ENCODE peak calls at places on chromosomes 5 and 9, in seven cellular contexts. One of them, this sample, is unnamed.

GRCh38 chr9:131673531-131673930 is 66.3 kb downstream of the RAPGEF1 start:
- DNase-seq in SW480: no peak
- DNase-seq in activated CD8-positive, alpha-beta memory T cell treated with anti-CD3 and anti-CD28 coated beads for 4 hours: no peak
- DNase-seq in Caki2: no peak
- DNase-seq in WTC11: no peak
- DNase-seq in NCI-H524: no peak
- DNase-seq in globus pallidus: no peak
- DNase-seq in this sample: no peak

GRCh38 chr9:18564018-18564880 is 90.3 kb downstream of the ADAMTSL1 start:
- DNase-seq in SW480: no peak
- DNase-seq in Caki2: no peak
- DNase-seq in globus pallidus: no peak
- DNase-seq in NCI-H524: no peak
- DNase-seq in WTC11: no peak
- DNase-seq in activated CD8-positive, alpha-beta memory T cell treated with anti-CD3 and anti-CD28 coated beads for 4 hours: no peak
- DNase-seq in this sample: no peak

GRCh38 chr9:83130541-83130940 is 67.6 kb upstream of the RASEF start:
- DNase-seq in SW480: no peak
- DNase-seq in activated CD8-positive, alpha-beta memory T cell treated with anti-CD3 and anti-CD28 coated beads for 4 hours: no peak
- DNase-seq in globus pallidus: no peak
- DNase-seq in NCI-H524: no peak
- DNase-seq in WTC11: no peak
- DNase-seq in Caki2: peak
- DNase-seq in this sample: peak

GRCh38 chr5:15768936-15769335 is 269.0 kb downstream of the FBXL7 start:
- DNase-seq in NCI-H524: no peak
- DNase-seq in Caki2: no peak
- DNase-seq in globus pallidus: peak
- DNase-seq in activated CD8-positive, alpha-beta memory T cell treated with anti-CD3 and anti-CD28 coated beads for 4 hours: no peak
- DNase-seq in WTC11: no peak
- DNase-seq in SW480: no peak
- DNase-seq in this sample: no peak

GRCh38 chr9:108831496-108832178 is 24.1 kb downstream of the ACTL7B start:
- DNase-seq in SW480: no peak
- DNase-seq in WTC11: no peak
- DNase-seq in globus pallidus: no peak
- DNase-seq in Caki2: no peak
- DNase-seq in NCI-H524: no peak
- DNase-seq in activated CD8-positive, alpha-beta memory T cell treated with anti-CD3 and anti-CD28 coated beads for 4 hours: no peak
- DNase-seq in this sample: no peak

GRCh38 chr9:91750343-91750742 is 199.7 kb downstream of the ROR2 start:
- DNase-seq in activated CD8-positive, alpha-beta memory T cell treated with anti-CD3 and anti-CD28 coated beads for 4 hours: no peak
- DNase-seq in Caki2: no peak
- DNase-seq in WTC11: no peak
- DNase-seq in NCI-H524: peak
- DNase-seq in SW480: no peak
- DNase-seq in globus pallidus: peak
- DNase-seq in this sample: no peak

GRCh38 chr9:125655691-125656410 is 51.2 kb downstream of the MAPKAP1 start:
- DNase-seq in Caki2: no peak
- DNase-seq in NCI-H524: no peak
- DNase-seq in SW480: no peak
- DNase-seq in globus pallidus: no peak
- DNase-seq in WTC11: no peak
- DNase-seq in activated CD8-positive, alpha-beta memory T cell treated with anti-CD3 and anti-CD28 coated beads for 4 hours: no peak
- DNase-seq in this sample: no peak

GRCh38 chr9:97518909-97519307 is 17.4 kb downstream of the TMOD1 start:
- DNase-seq in NCI-H524: no peak
- DNase-seq in WTC11: no peak
- DNase-seq in globus pallidus: no peak
- DNase-seq in activated CD8-positive, alpha-beta memory T cell treated with anti-CD3 and anti-CD28 coated beads for 4 hours: no peak
- DNase-seq in Caki2: peak
- DNase-seq in SW480: peak
- DNase-seq in this sample: peak

GRCh38 chr9:107389617-107390071 is 99.9 kb downstream of the KLF4 start:
- DNase-seq in NCI-H524: no peak
- DNase-seq in globus pallidus: no peak
- DNase-seq in SW480: peak
- DNase-seq in WTC11: no peak
- DNase-seq in activated CD8-positive, alpha-beta memory T cell treated with anti-CD3 and anti-CD28 coated beads for 4 hours: no peak
- DNase-seq in Caki2: no peak
- DNase-seq in this sample: no peak

GRCh38 chr5:68200288-68200687 is 15.3 kb upstream of the PIK3R1 start:
- DNase-seq in WTC11: no peak
- DNase-seq in activated CD8-positive, alpha-beta memory T cell treated with anti-CD3 and anti-CD28 coated beads for 4 hours: no peak
- DNase-seq in globus pallidus: no peak
- DNase-seq in SW480: no peak
- DNase-seq in NCI-H524: no peak
- DNase-seq in Caki2: no peak
- DNase-seq in this sample: no peak

GRCh38 chr9:129676970-129677369 is 11.5 kb downstream of the PRRX2 start:
- DNase-seq in NCI-H524: peak
- DNase-seq in Caki2: no peak
- DNase-seq in WTC11: no peak
- DNase-seq in SW480: no peak
- DNase-seq in activated CD8-positive, alpha-beta memory T cell treated with anti-CD3 and anti-CD28 coated beads for 4 hours: no peak
- DNase-seq in globus pallidus: no peak
- DNase-seq in this sample: no peak

GRCh38 chr5:161580621-161581020 is 34.1 kb upstream of the GABRB2 start:
- DNase-seq in Caki2: no peak
- DNase-seq in SW480: no peak
- DNase-seq in NCI-H524: no peak
- DNase-seq in WTC11: no peak
- DNase-seq in globus pallidus: no peak
- DNase-seq in activated CD8-positive, alpha-beta memory T cell treated with anti-CD3 and anti-CD28 coated beads for 4 hours: no peak
- DNase-seq in this sample: no peak

GRCh38 chr9:4983541-4984165 is 1.4 kb upstream of the JAK2 start:
- DNase-seq in globus pallidus: no peak
- DNase-seq in NCI-H524: no peak
- DNase-seq in WTC11: no peak
- DNase-seq in Caki2: no peak
- DNase-seq in SW480: no peak
- DNase-seq in activated CD8-positive, alpha-beta memory T cell treated with anti-CD3 and anti-CD28 coated beads for 4 hours: no peak
- DNase-seq in this sample: no peak

GRCh38 chr5:160799160-160799559 is 52.9 kb downstream of the ATP10B start:
- DNase-seq in Caki2: no peak
- DNase-seq in WTC11: no peak
- DNase-seq in SW480: no peak
- DNase-seq in activated CD8-positive, alpha-beta memory T cell treated with anti-CD3 and anti-CD28 coated beads for 4 hours: no peak
- DNase-seq in NCI-H524: no peak
- DNase-seq in globus pallidus: no peak
- DNase-seq in this sample: no peak

GRCh38 chr5:19605846-19606407 is 382.1 kb downstream of the CDH18 start:
- DNase-seq in SW480: no peak
- DNase-seq in globus pallidus: no peak
- DNase-seq in Caki2: no peak
- DNase-seq in NCI-H524: no peak
- DNase-seq in activated CD8-positive, alpha-beta memory T cell treated with anti-CD3 and anti-CD28 coated beads for 4 hours: no peak
- DNase-seq in WTC11: no peak
- DNase-seq in this sample: no peak

GRCh38 chr9:107070591-107070990 is 207.6 kb downstream of the ZNF462 start:
- DNase-seq in NCI-H524: no peak
- DNase-seq in activated CD8-positive, alpha-beta memory T cell treated with anti-CD3 and anti-CD28 coated beads for 4 hours: no peak
- DNase-seq in globus pallidus: no peak
- DNase-seq in WTC11: no peak
- DNase-seq in Caki2: no peak
- DNase-seq in SW480: no peak
- DNase-seq in this sample: no peak

GRCh38 chr5:80269991-80270438 is 14.2 kb upstream of the SERINC5 start:
- DNase-seq in activated CD8-positive, alpha-beta memory T cell treated with anti-CD3 and anti-CD28 coated beads for 4 hours: no peak
- DNase-seq in Caki2: no peak
- DNase-seq in SW480: no peak
- DNase-seq in NCI-H524: no peak
- DNase-seq in WTC11: no peak
- DNase-seq in globus pallidus: no peak
- DNase-seq in this sample: no peak

GRCh38 chr5:73039082-73039481 is 81.3 kb upstream of the TMEM171 start:
- DNase-seq in WTC11: peak
- DNase-seq in globus pallidus: no peak
- DNase-seq in NCI-H524: no peak
- DNase-seq in activated CD8-positive, alpha-beta memory T cell treated with anti-CD3 and anti-CD28 coated beads for 4 hours: no peak
- DNase-seq in Caki2: no peak
- DNase-seq in SW480: no peak
- DNase-seq in this sample: no peak

GRCh38 chr9:32384364-32385134 is at the start of gene ACO1:
- DNase-seq in SW480: peak
- DNase-seq in activated CD8-positive, alpha-beta memory T cell treated with anti-CD3 and anti-CD28 coated beads for 4 hours: peak
- DNase-seq in Caki2: peak
- DNase-seq in NCI-H524: peak
- DNase-seq in WTC11: peak
- DNase-seq in globus pallidus: peak
- DNase-seq in this sample: peak

GRCh38 chr5:421287-421880 is 21.6 kb upstream of the EXOC3 start:
- DNase-seq in activated CD8-positive, alpha-beta memory T cell treated with anti-CD3 and anti-CD28 coated beads for 4 hours: no peak
- DNase-seq in Caki2: no peak
- DNase-seq in globus pallidus: no peak
- DNase-seq in SW480: no peak
- DNase-seq in NCI-H524: no peak
- DNase-seq in WTC11: no peak
- DNase-seq in this sample: no peak